ENCODE peak calls at places on chromosomes 4 and X, in four cellular contexts. One of them, this sample, is unnamed.

GRCh38 chrX:28609917-28610613 is 22.8 kb downstream of the IL1RAPL1 start:
- DNase-seq in cardiac muscle cell: peak; percentile 21
- DNase-seq in tibial artery: no peak
- DNase-seq in OCI-LY7: no peak
- DNase-seq in this sample: no peak

GRCh38 chr4:6939761-6940743 is 30.4 kb downstream of the TBC1D14 start:
- DNase-seq in cardiac muscle cell: no peak
- DNase-seq in tibial artery: no peak
- DNase-seq in OCI-LY7: no peak
- DNase-seq in this sample: no peak

GRCh38 chrX:125681507-125681906 is 361.8 kb downstream of the TEX13C start:
- DNase-seq in cardiac muscle cell: no peak
- DNase-seq in tibial artery: no peak
- DNase-seq in OCI-LY7: peak; percentile 84
- DNase-seq in this sample: peak; percentile 95

GRCh38 chr4:106707776-106708603 is 328.1 kb downstream of the DKK2 start:
- DNase-seq in cardiac muscle cell: peak; percentile 36
- DNase-seq in tibial artery: no peak
- DNase-seq in OCI-LY7: no peak
- DNase-seq in this sample: no peak

GRCh38 chrX:153866302-153867019 is 19.5 kb downstream of the L1CAM start:
- DNase-seq in cardiac muscle cell: no peak
- DNase-seq in tibial artery: no peak
- DNase-seq in OCI-LY7: no peak
- DNase-seq in this sample: no peak

GRCh38 chr4:119035941-119036737 is 99.5 kb upstream of the MYOZ2 start:
- DNase-seq in cardiac muscle cell: no peak
- DNase-seq in tibial artery: no peak
- DNase-seq in OCI-LY7: no peak
- DNase-seq in this sample: no peak

GRCh38 chr4:48296330-48296729 is 26.7 kb upstream of the TEC start:
- DNase-seq in cardiac muscle cell: no peak
- DNase-seq in tibial artery: no peak
- DNase-seq in OCI-LY7: no peak
- DNase-seq in this sample: no peak

GRCh38 chrX:130039847-130040246 is 57.4 kb downstream of the BCORL1 start:
- DNase-seq in cardiac muscle cell: peak; percentile 10
- DNase-seq in tibial artery: no peak
- DNase-seq in OCI-LY7: no peak
- DNase-seq in this sample: no peak

GRCh38 chr4:148561467-148561866 is 119.3 kb upstream of the NR3C2 start:
- DNase-seq in cardiac muscle cell: no peak
- DNase-seq in tibial artery: no peak
- DNase-seq in OCI-LY7: no peak
- DNase-seq in this sample: no peak

GRCh38 chr4:127856485-127857447 is 23.9 kb upstream of the PLK4 start:
- DNase-seq in cardiac muscle cell: peak; percentile 90
- DNase-seq in tibial artery: no peak
- DNase-seq in OCI-LY7: no peak
- DNase-seq in this sample: peak; percentile 76

GRCh38 chr4:112245383-112245782 is 13.8 kb downstream of the AP1AR start:
- DNase-seq in cardiac muscle cell: peak; percentile 35
- DNase-seq in tibial artery: no peak
- DNase-seq in OCI-LY7: no peak
- DNase-seq in this sample: no peak
- H3K36me3 ChIP-seq in cardiac muscle cell: no peaks in the 10 kb centered on the region
- H3K36me3 ChIP-seq in tibial artery: no peaks in the 10 kb centered on the region
- H3K36me3 ChIP-seq in OCI-LY7: peaks cover 8% of the 10 kb centered on the region
- H3K36me3 ChIP-seq in this sample: no peaks in the 10 kb centered on the region

GRCh38 chr4:53362093-53362492 is 3.8 kb downstream of the SCFD2 start:
- DNase-seq in cardiac muscle cell: no peak
- DNase-seq in tibial artery: no peak
- DNase-seq in OCI-LY7: no peak
- DNase-seq in this sample: no peak
- H3K4me1 ChIP-seq in cardiac muscle cell: no peaks in the 10 kb centered on the region
- H3K4me1 ChIP-seq in tibial artery: no peaks in the 10 kb centered on the region
- H3K4me1 ChIP-seq in OCI-LY7: peaks cover 50% of the 10 kb centered on the region
- H3K4me1 ChIP-seq in this sample: peaks cover 54% of the 10 kb centered on the region

GRCh38 chr4:113601636-113602035 is 159.9 kb downstream of the CAMK2D start:
- DNase-seq in cardiac muscle cell: no peak
- DNase-seq in tibial artery: no peak
- DNase-seq in OCI-LY7: no peak
- DNase-seq in this sample: no peak

GRCh38 chr4:113594231-113594556 is 167.3 kb downstream of the CAMK2D start:
- DNase-seq in cardiac muscle cell: no peak
- DNase-seq in tibial artery: no peak
- DNase-seq in OCI-LY7: no peak
- DNase-seq in this sample: no peak

GRCh38 chr4:113591982-113592381 is 169.6 kb downstream of the CAMK2D start:
- DNase-seq in cardiac muscle cell: peak; percentile 74
- DNase-seq in tibial artery: no peak
- DNase-seq in OCI-LY7: no peak
- DNase-seq in this sample: no peak

GRCh38 chr4:113593400-113594230 is 167.9 kb downstream of the CAMK2D start:
- DNase-seq in cardiac muscle cell: no peak
- DNase-seq in tibial artery: no peak
- DNase-seq in OCI-LY7: peak; percentile 60
- DNase-seq in this sample: peak; percentile 71

DNA sequence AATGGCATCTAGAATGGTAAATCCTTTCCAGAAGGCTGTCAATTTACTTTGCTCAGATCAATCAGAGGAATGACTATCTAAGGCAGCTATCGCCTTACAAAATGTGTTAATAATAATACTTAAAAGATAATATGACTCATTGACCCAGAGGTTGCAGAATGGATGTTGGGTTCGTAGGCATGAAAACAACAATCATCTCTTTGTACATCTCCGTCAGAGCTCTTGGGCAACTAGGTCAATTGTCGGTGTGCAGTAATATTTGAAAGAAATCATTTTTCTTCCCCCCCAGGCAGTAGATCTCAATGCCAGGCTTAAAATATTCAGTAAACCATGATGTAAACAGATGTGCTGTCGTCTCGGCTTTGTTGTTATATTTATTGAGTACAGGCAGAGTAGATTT is 165.1 kb downstream of the CAMK2D start:
- DNase-seq in cardiac muscle cell: no peak
- DNase-seq in tibial artery: no peak
- DNase-seq in OCI-LY7: no peak
- DNase-seq in this sample: no peak
- H3K36me3 ChIP-seq in cardiac muscle cell: no peaks in the 10 kb centered on the region
- H3K36me3 ChIP-seq in tibial artery: no peaks in the 10 kb centered on the region
- H3K36me3 ChIP-seq in OCI-LY7: peaks cover 92% of the 10 kb centered on the region
- H3K36me3 ChIP-seq in this sample: peaks cover 19% of the 10 kb centered on the region

GRCh38 chrX:10050481-10050880 is 83.3 kb downstream of the CLDN34 start:
- DNase-seq in cardiac muscle cell: peak; percentile 75
- DNase-seq in tibial artery: no peak
- DNase-seq in OCI-LY7: no peak
- DNase-seq in this sample: no peak

GRCh38 chrX:10054396-10054795 is 87.2 kb downstream of the CLDN34 start:
- DNase-seq in cardiac muscle cell: no peak
- DNase-seq in tibial artery: no peak
- DNase-seq in OCI-LY7: no peak
- DNase-seq in this sample: no peak

GRCh38 chrX:10052906-10053625 is 85.9 kb downstream of the CLDN34 start:
- DNase-seq in cardiac muscle cell: no peak
- DNase-seq in tibial artery: no peak
- DNase-seq in OCI-LY7: no peak
- DNase-seq in this sample: no peak

GRCh38 chrX:10049246-10049645 is 82.1 kb downstream of the CLDN34 start:
- DNase-seq in cardiac muscle cell: no peak
- DNase-seq in tibial artery: no peak
- DNase-seq in OCI-LY7: no peak
- DNase-seq in this sample: no peak

GRCh38 chrX:10051866-10052265 is 84.7 kb downstream of the CLDN34 start:
- DNase-seq in cardiac muscle cell: no peak
- DNase-seq in tibial artery: no peak
- DNase-seq in OCI-LY7: no peak
- DNase-seq in this sample: no peak
- H3K4me1 ChIP-seq in cardiac muscle cell: peaks cover 12% of the 10 kb centered on the region
- H3K4me1 ChIP-seq in tibial artery: no peaks in the 10 kb centered on the region
- H3K4me1 ChIP-seq in OCI-LY7: peaks cover 5% of the 10 kb centered on the region
- H3K4me1 ChIP-seq in this sample: no peaks in the 10 kb centered on the region

GRCh38 chr4:39466747-39467146 is 7.9 kb downstream of the LIAS start:
- DNase-seq in cardiac muscle cell: no peak
- DNase-seq in tibial artery: no peak
- DNase-seq in OCI-LY7: no peak
- DNase-seq in this sample: no peak

GRCh38 chr4:39472396-39472795 is 13.5 kb downstream of the LIAS start:
- DNase-seq in cardiac muscle cell: peak; percentile 74
- DNase-seq in tibial artery: no peak
- DNase-seq in OCI-LY7: no peak
- DNase-seq in this sample: no peak

GRCh38 chr4:39467470-39467869 is 8.6 kb downstream of the LIAS start:
- DNase-seq in cardiac muscle cell: no peak
- DNase-seq in tibial artery: no peak
- DNase-seq in OCI-LY7: no peak
- DNase-seq in this sample: no peak

GRCh38 chr4:39469429-39470077 is 10.7 kb downstream of the LIAS start:
- DNase-seq in cardiac muscle cell: peak; percentile 90
- DNase-seq in tibial artery: peak; percentile 71
- DNase-seq in OCI-LY7: peak; percentile 80
- DNase-seq in this sample: peak; percentile 90

GRCh38 chr4:39470402-39470801 is 11.5 kb downstream of the LIAS start:
- DNase-seq in cardiac muscle cell: no peak
- DNase-seq in tibial artery: no peak
- DNase-seq in OCI-LY7: no peak
- DNase-seq in this sample: no peak
- H3K36me3 ChIP-seq in cardiac muscle cell: peaks cover 11% of the 10 kb centered on the region
- H3K36me3 ChIP-seq in tibial artery: peaks cover 6% of the 10 kb centered on the region
- H3K36me3 ChIP-seq in OCI-LY7: peaks cover 78% of the 10 kb centered on the region
- H3K36me3 ChIP-seq in this sample: peaks cover 29% of the 10 kb centered on the region

GRCh38 chr4:126790633-126791032 is 842.1 kb upstream of the INTU start:
- DNase-seq in cardiac muscle cell: peak; percentile 31
- DNase-seq in tibial artery: no peak
- DNase-seq in OCI-LY7: no peak
- DNase-seq in this sample: no peak
- H3K4me1 ChIP-seq in cardiac muscle cell: no peaks in the 10 kb centered on the region
- H3K4me1 ChIP-seq in tibial artery: no peaks in the 10 kb centered on the region
- H3K4me1 ChIP-seq in OCI-LY7: no peaks in the 10 kb centered on the region
- H3K4me1 ChIP-seq in this sample: no peaks in the 10 kb centered on the region

GRCh38 chr4:139314047-139314800 is 11.9 kb upstream of the NDUFC1 start:
- DNase-seq in cardiac muscle cell: no peak
- DNase-seq in tibial artery: no peak
- DNase-seq in OCI-LY7: no peak
- DNase-seq in this sample: no peak
- H3K36me3 ChIP-seq in cardiac muscle cell: no peaks in the 10 kb centered on the region
- H3K36me3 ChIP-seq in tibial artery: no peaks in the 10 kb centered on the region
- H3K36me3 ChIP-seq in OCI-LY7: peaks cover 70% of the 10 kb centered on the region
- H3K36me3 ChIP-seq in this sample: peaks cover 29% of the 10 kb centered on the region

GRCh38 chr4:3831529-3832150 is 65.5 kb downstream of the ADRA2C start:
- DNase-seq in cardiac muscle cell: no peak
- DNase-seq in tibial artery: no peak
- DNase-seq in OCI-LY7: no peak
- DNase-seq in this sample: no peak

GRCh38 chr4:3834186-3834920 is 68.2 kb downstream of the ADRA2C start:
- DNase-seq in cardiac muscle cell: no peak
- DNase-seq in tibial artery: no peak
- DNase-seq in OCI-LY7: no peak
- DNase-seq in this sample: no peak

GRCh38 chr4:3834921-3835521 is 68.8 kb downstream of the ADRA2C start:
- DNase-seq in cardiac muscle cell: no peak
- DNase-seq in tibial artery: no peak
- DNase-seq in OCI-LY7: peak; percentile 19
- DNase-seq in this sample: peak; percentile 51

GRCh38 chr4:3832536-3833220 is 66.5 kb downstream of the ADRA2C start:
- DNase-seq in cardiac muscle cell: no peak
- DNase-seq in tibial artery: no peak
- DNase-seq in OCI-LY7: no peak
- DNase-seq in this sample: no peak

DNA sequence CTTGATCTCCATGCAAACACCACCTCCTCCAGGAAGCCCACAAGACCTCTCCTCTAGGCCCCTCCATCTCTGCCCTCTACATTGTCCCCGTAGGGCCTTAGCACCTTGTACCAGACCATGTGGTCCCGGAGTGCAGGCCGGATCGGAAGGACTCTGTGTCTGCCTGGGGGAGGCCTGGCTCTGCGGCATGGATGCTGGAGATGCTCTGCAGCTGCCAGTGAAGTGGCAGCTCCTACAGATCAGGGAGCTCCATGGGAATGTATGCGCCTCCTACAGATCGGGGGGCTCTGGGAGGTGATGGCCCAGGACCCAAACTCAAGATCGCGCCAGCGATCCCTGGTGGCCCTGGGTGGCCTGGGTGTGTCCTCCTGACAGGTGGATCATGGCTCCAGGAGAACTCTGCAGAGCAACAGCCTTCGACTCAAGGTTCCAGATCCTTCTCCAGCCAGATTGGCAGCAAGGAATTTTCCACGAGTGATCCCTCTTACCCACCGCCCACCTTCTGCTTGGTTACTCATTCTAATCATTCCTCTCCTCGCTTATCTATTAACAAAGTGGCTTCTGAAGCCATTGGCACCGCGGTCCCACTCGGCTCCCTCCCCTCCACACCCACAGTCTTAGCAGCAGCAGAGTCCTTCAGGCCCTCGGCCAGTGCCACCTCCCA is 67.3 kb downstream of the ADRA2C start:
- DNase-seq in cardiac muscle cell: no peak
- DNase-seq in tibial artery: no peak
- DNase-seq in OCI-LY7: no peak
- DNase-seq in this sample: no peak
- H3K4me1 ChIP-seq in cardiac muscle cell: no peaks in the 10 kb centered on the region
- H3K4me1 ChIP-seq in tibial artery: no peaks in the 10 kb centered on the region
- H3K4me1 ChIP-seq in OCI-LY7: no peaks in the 10 kb centered on the region
- H3K4me1 ChIP-seq in this sample: no peaks in the 10 kb centered on the region

GRCh38 chr4:109495514-109495913 is 61.9 kb downstream of the SEC24B start:
- DNase-seq in cardiac muscle cell: no peak
- DNase-seq in tibial artery: no peak
- DNase-seq in OCI-LY7: no peak
- DNase-seq in this sample: no peak
- H3K36me3 ChIP-seq in cardiac muscle cell: peaks cover 46% of the 10 kb centered on the region
- H3K36me3 ChIP-seq in tibial artery: peaks cover 54% of the 10 kb centered on the region
- H3K36me3 ChIP-seq in OCI-LY7: peaks cover 72% of the 10 kb centered on the region
- H3K36me3 ChIP-seq in this sample: peaks cover 66% of the 10 kb centered on the region

GRCh38 chrX:34559325-34559724 is 97.8 kb downstream of the TMEM47 start:
- DNase-seq in cardiac muscle cell: peak; percentile 4
- DNase-seq in tibial artery: no peak
- DNase-seq in OCI-LY7: no peak
- DNase-seq in this sample: no peak

GRCh38 chrX:34563809-34564208 is 93.3 kb downstream of the TMEM47 start:
- DNase-seq in cardiac muscle cell: no peak
- DNase-seq in tibial artery: no peak
- DNase-seq in OCI-LY7: no peak
- DNase-seq in this sample: no peak

GRCh38 chrX:34562006-34562405 is 95.1 kb downstream of the TMEM47 start:
- DNase-seq in cardiac muscle cell: no peak
- DNase-seq in tibial artery: no peak
- DNase-seq in OCI-LY7: no peak
- DNase-seq in this sample: no peak

GRCh38 chrX:34560180-34560579 is 96.9 kb downstream of the TMEM47 start:
- DNase-seq in cardiac muscle cell: no peak
- DNase-seq in tibial artery: no peak
- DNase-seq in OCI-LY7: no peak
- DNase-seq in this sample: no peak

GRCh38 chrX:34563061-34563460 is 94.0 kb downstream of the TMEM47 start:
- DNase-seq in cardiac muscle cell: no peak
- DNase-seq in tibial artery: no peak
- DNase-seq in OCI-LY7: no peak
- DNase-seq in this sample: no peak
- H3K4me1 ChIP-seq in cardiac muscle cell: no peaks in the 10 kb centered on the region
- H3K4me1 ChIP-seq in tibial artery: no peaks in the 10 kb centered on the region
- H3K4me1 ChIP-seq in OCI-LY7: no peaks in the 10 kb centered on the region
- H3K4me1 ChIP-seq in this sample: no peaks in the 10 kb centered on the region

This sample was measured in Karpas-422.